ENCODE peak calls at places on chromosome 1, in four cellular contexts. T is GM20000, A is T-helper 1 cell, Q is progenitor cell of endocrine pancreas. R is an unnamed sample.

GRCh38 chr1:175116903-175117302 is 49.3 kb downstream of the TNN start:
- DNase-seq in T (no peak), A (no peak), Q (no peak), R (no peak)

GRCh38 chr1:3320246-3321152 is 134.0 kb upstream of the ARHGEF16 start:
- DNase-seq in T (no peak), A (no peak), Q (peak; percentile 68), R (no peak)

GRCh38 chr1:7386226-7387052 is 384.7 kb upstream of the VAMP3 start:
- DNase-seq in T (no peak), A (no peak), Q (no peak), R (no peak)

GRCh38 chr1:25257176-25257575 is 9.9 kb upstream of the RSRP1 start:
- DNase-seq in T (no peak), A (no peak), Q (no peak), R (no peak)

GRCh38 chr1:155287987-155288543 is 10.8 kb downstream of the HCN3 start:
- DNase-seq in T (no peak), A (no peak), Q (no peak), R (no peak)

GRCh38 chr1:37919277-37919676 is 27.6 kb downstream of the INPP5B start:
- DNase-seq in T (no peak), A (no peak), Q (no peak), R (no peak)

GRCh38 chr1:226687476-226687875 is 51.6 kb downstream of the ITPKB start:
- DNase-seq in T (no peak), A (peak; percentile 33), Q (no peak), R (no peak)

GRCh38 chr1:46202975-46203737 is at the start of gene LURAP1:
- DNase-seq in T (peak; percentile 72), A (no peak), Q (no peak), R (peak; percentile 68)

GRCh38 chr1:57340361-57341192 is 83.3 kb downstream of the DAB1 start:
- DNase-seq in T (no peak), A (no peak), Q (no peak), R (no peak)

GRCh38 chr1:161137881-161138280 is 5.4 kb upstream of the DEDD start:
- DNase-seq in T (no peak), A (no peak), Q (no peak), R (no peak)